ENCODE peak calls at places on chromosome 1, in four cellular contexts. One of them, this sample, is unnamed.

GRCh38 chr1:214658785-214659184 is 55.8 kb downstream of the CENPF start:
- DNase-seq in small intestine: peak; percentile 6
- DNase-seq in Peyer's patch: no peak
- DNase-seq in adrenal gland: peak; percentile 41
- DNase-seq in this sample: no peak

GRCh38 chr1:46008585-46008984 is 123.8 kb downstream of the PIK3R3 start:
- DNase-seq in adrenal gland: no peak
- DNase-seq in small intestine: peak; percentile 25
- DNase-seq in Peyer's patch: no peak
- DNase-seq in this sample: no peak

GRCh38 chr1:171300401-171300800 is 13.6 kb upstream of the FMO4 start:
- DNase-seq in small intestine: no peak
- DNase-seq in Peyer's patch: no peak
- DNase-seq in adrenal gland: no peak
- DNase-seq in this sample: no peak

GRCh38 chr1:91152331-91152730 is 130.5 kb upstream of the ZNF644 start:
- DNase-seq in small intestine: no peak
- DNase-seq in Peyer's patch: no peak
- DNase-seq in adrenal gland: no peak
- DNase-seq in this sample: no peak

GRCh38 chr1:3192825-3193224 is 123.8 kb downstream of the PRDM16 start:
- DNase-seq in adrenal gland: peak; percentile 80
- DNase-seq in small intestine: peak; percentile 85
- DNase-seq in Peyer's patch: peak; percentile 60
- DNase-seq in this sample: no peak

GRCh38 chr1:91856996-91857395 is 29.0 kb downstream of the TGFBR3 start:
- DNase-seq in Peyer's patch: no peak
- DNase-seq in small intestine: no peak
- DNase-seq in adrenal gland: no peak
- DNase-seq in this sample: no peak

GRCh38 chr1:243819438-243819839 is 30.6 kb downstream of the AKT3 start:
- DNase-seq in Peyer's patch: no peak
- DNase-seq in adrenal gland: no peak
- DNase-seq in small intestine: no peak
- DNase-seq in this sample: no peak

GRCh38 chr1:55192093-55192492 is 23.1 kb downstream of the USP24 start:
- DNase-seq in adrenal gland: no peak
- DNase-seq in Peyer's patch: no peak
- DNase-seq in small intestine: no peak
- DNase-seq in this sample: no peak

GRCh38 chr1:58515794-58516401 is 30.6 kb downstream of the OMA1 start:
- DNase-seq in adrenal gland: peak; percentile 47
- DNase-seq in Peyer's patch: no peak
- DNase-seq in small intestine: peak; percentile 61
- DNase-seq in this sample: peak; percentile 43

GRCh38 chr1:87452648-87453047 is 124.0 kb downstream of the LMO4 start:
- DNase-seq in Peyer's patch: no peak
- DNase-seq in small intestine: no peak
- DNase-seq in adrenal gland: no peak
- DNase-seq in this sample: no peak

GRCh38 chr1:247088967-247089366 is 10.4 kb upstream of the ZNF670 start:
- DNase-seq in small intestine: no peak
- DNase-seq in Peyer's patch: no peak
- DNase-seq in adrenal gland: no peak
- DNase-seq in this sample: no peak

GRCh38 chr1:238517710-238518109 is 627.0 kb upstream of the ZP4 start:
- DNase-seq in Peyer's patch: no peak
- DNase-seq in small intestine: no peak
- DNase-seq in adrenal gland: no peak
- DNase-seq in this sample: no peak

GRCh38 chr1:225299624-225300023 is 128.2 kb downstream of the LBR start:
- DNase-seq in Peyer's patch: no peak
- DNase-seq in adrenal gland: no peak
- DNase-seq in small intestine: no peak
- DNase-seq in this sample: no peak

GRCh38 chr1:224427346-224427745 is 7.3 kb downstream of the WDR26 start:
- DNase-seq in small intestine: no peak
- DNase-seq in Peyer's patch: no peak
- DNase-seq in adrenal gland: no peak
- DNase-seq in this sample: no peak

GRCh38 chr1:205375816-205376545 is 19.3 kb upstream of the KLHDC8A start:
- DNase-seq in Peyer's patch: no peak
- DNase-seq in small intestine: peak; percentile 44
- DNase-seq in adrenal gland: peak; percentile 65
- DNase-seq in this sample: no peak

GRCh38 chr1:160837558-160838205 is 25.0 kb downstream of the CD244 start:
- DNase-seq in Peyer's patch: peak; percentile 55
- DNase-seq in adrenal gland: no peak
- DNase-seq in small intestine: peak; percentile 68
- DNase-seq in this sample: no peak

GRCh38 chr1:186094170-186094569 is 280.9 kb downstream of the TPR start:
- DNase-seq in small intestine: no peak
- DNase-seq in adrenal gland: no peak
- DNase-seq in Peyer's patch: no peak
- DNase-seq in this sample: no peak

GRCh38 chr1:24414884-24415333 is 693 bp upstream of the NIPAL3 start:
- DNase-seq in small intestine: no peak
- DNase-seq in adrenal gland: no peak
- DNase-seq in Peyer's patch: no peak
- DNase-seq in this sample: no peak

GRCh38 chr1:1534401-1535145 is 5.9 kb downstream of the TMEM240 start:
- DNase-seq in small intestine: no peak
- DNase-seq in Peyer's patch: no peak
- DNase-seq in adrenal gland: no peak
- DNase-seq in this sample: no peak

GRCh38 chr1:55007626-55008025 is 8.9 kb downstream of the BSND start:
- DNase-seq in small intestine: no peak
- DNase-seq in Peyer's patch: peak; percentile 37
- DNase-seq in adrenal gland: no peak
- DNase-seq in this sample: no peak

GRCh38 chr1:21050031-21050430 is 126.7 kb downstream of the EIF4G3 start:
- DNase-seq in small intestine: no peak
- DNase-seq in Peyer's patch: no peak
- DNase-seq in adrenal gland: no peak
- DNase-seq in this sample: no peak

GRCh38 chr1:15531003-15531402 is 4.4 kb downstream of the DNAJC16 start:
- DNase-seq in adrenal gland: peak; percentile 15
- DNase-seq in Peyer's patch: no peak
- DNase-seq in small intestine: no peak
- DNase-seq in this sample: no peak

GRCh38 chr1:235063068-235063765 is 65.4 kb downstream of the TOMM20 start:
- DNase-seq in small intestine: no peak
- DNase-seq in Peyer's patch: peak; percentile 23
- DNase-seq in adrenal gland: no peak
- DNase-seq in this sample: no peak

GRCh38 chr1:33684346-33685122 is 179.3 kb upstream of the HMGB4 start:
- DNase-seq in small intestine: no peak
- DNase-seq in Peyer's patch: no peak
- DNase-seq in adrenal gland: no peak
- DNase-seq in this sample: no peak

GRCh38 chr1:36764796-36765195 is 269.5 kb downstream of the GRIK3 start:
- DNase-seq in Peyer's patch: no peak
- DNase-seq in adrenal gland: no peak
- DNase-seq in small intestine: no peak
- DNase-seq in this sample: no peak

GRCh38 chr1:179831225-179831624 is 46.4 kb downstream of the TOR1AIP2 start:
- DNase-seq in Peyer's patch: no peak
- DNase-seq in adrenal gland: no peak
- DNase-seq in small intestine: peak; percentile 12
- DNase-seq in this sample: peak; percentile 21

GRCh38 chr1:175635092-175635491 is 108.3 kb downstream of the TNR start:
- DNase-seq in Peyer's patch: no peak
- DNase-seq in adrenal gland: no peak
- DNase-seq in small intestine: peak; percentile 46
- DNase-seq in this sample: no peak

GRCh38 chr1:44801491-44802305 is 1.5 kb downstream of the PLK3 start:
- DNase-seq in adrenal gland: peak; percentile 38
- DNase-seq in small intestine: no peak
- DNase-seq in Peyer's patch: peak; percentile 48
- DNase-seq in this sample: no peak

GRCh38 chr1:15952317-15953258 is 23.3 kb downstream of the ZBTB17 start:
- DNase-seq in Peyer's patch: no peak
- DNase-seq in small intestine: no peak
- DNase-seq in adrenal gland: peak; percentile 64
- DNase-seq in this sample: no peak

GRCh38 chr1:63827411-63828321 is 53.8 kb downstream of the ROR1 start:
- DNase-seq in adrenal gland: no peak
- DNase-seq in Peyer's patch: no peak
- DNase-seq in small intestine: no peak
- DNase-seq in this sample: no peak

GRCh38 chr1:111161843-111162242 is 21.8 kb downstream of the CEPT1 start:
- DNase-seq in Peyer's patch: no peak
- DNase-seq in small intestine: peak; percentile 54
- DNase-seq in adrenal gland: no peak
- DNase-seq in this sample: no peak

GRCh38 chr1:28247603-28248272 is 11.6 kb upstream of the SESN2 start:
- DNase-seq in small intestine: no peak
- DNase-seq in adrenal gland: no peak
- DNase-seq in Peyer's patch: no peak
- DNase-seq in this sample: no peak

GRCh38 chr1:28246427-28246832 is 10.5 kb downstream of the ATP5IF1 start:
- DNase-seq in Peyer's patch: no peak
- DNase-seq in adrenal gland: no peak
- DNase-seq in small intestine: peak; percentile 78
- DNase-seq in this sample: no peak

GRCh38 chr1:28249879-28250295 is 9.4 kb upstream of the SESN2 start:
- DNase-seq in small intestine: no peak
- DNase-seq in Peyer's patch: no peak
- DNase-seq in adrenal gland: no peak
- DNase-seq in this sample: no peak

GRCh38 chr1:28249013-28249870 is 10.1 kb upstream of the SESN2 start:
- DNase-seq in small intestine: peak; percentile 50
- DNase-seq in Peyer's patch: no peak
- DNase-seq in adrenal gland: peak; percentile 74
- DNase-seq in this sample: peak; percentile 82

GRCh38 chr1:28248273-28249012 is 10.9 kb upstream of the SESN2 start:
- DNase-seq in adrenal gland: peak; percentile 88
- DNase-seq in Peyer's patch: peak; percentile 82
- DNase-seq in small intestine: peak; percentile 83
- DNase-seq in this sample: peak; percentile 83
- H3K4me3 ChIP-seq in adrenal gland: peak overlapping the region; percentile 27
- H3K4me3 ChIP-seq in Peyer's patch: no peak overlapping the region
- H3K4me3 ChIP-seq in small intestine: no peak overlapping the region
- H3K4me3 ChIP-seq in this sample: no peak overlapping the region

DNA sequence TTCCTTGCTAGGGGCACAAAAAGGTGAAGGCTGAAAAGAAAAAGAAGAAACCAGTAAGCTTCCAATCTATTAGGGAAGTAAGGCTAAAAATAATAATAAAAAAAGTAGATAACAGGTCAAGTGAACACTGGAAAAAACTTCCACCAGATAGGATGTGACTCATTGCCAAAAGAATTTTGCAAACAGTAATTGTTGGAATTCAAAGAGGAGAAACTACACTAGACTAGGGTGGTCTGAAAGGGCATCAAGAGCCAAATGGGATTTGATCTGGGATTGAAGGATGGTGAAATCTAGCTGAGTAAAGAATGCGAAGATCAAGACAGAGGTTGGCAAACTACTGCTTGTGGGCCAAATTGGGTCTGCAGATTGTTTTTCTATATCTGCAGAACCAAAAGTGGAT is 6.0 kb upstream of the ST6GALNAC3 start:
- DNase-seq in small intestine: no peak
- DNase-seq in adrenal gland: no peak
- DNase-seq in Peyer's patch: no peak
- DNase-seq in this sample: no peak
- H3K27ac ChIP-seq in small intestine: no peak overlapping the region
- H3K27ac ChIP-seq in adrenal gland: no peak overlapping the region
- H3K27ac ChIP-seq in Peyer's patch: no peak overlapping the region
- H3K27ac ChIP-seq in this sample: peak overlapping the region; percentile 9

DNA sequence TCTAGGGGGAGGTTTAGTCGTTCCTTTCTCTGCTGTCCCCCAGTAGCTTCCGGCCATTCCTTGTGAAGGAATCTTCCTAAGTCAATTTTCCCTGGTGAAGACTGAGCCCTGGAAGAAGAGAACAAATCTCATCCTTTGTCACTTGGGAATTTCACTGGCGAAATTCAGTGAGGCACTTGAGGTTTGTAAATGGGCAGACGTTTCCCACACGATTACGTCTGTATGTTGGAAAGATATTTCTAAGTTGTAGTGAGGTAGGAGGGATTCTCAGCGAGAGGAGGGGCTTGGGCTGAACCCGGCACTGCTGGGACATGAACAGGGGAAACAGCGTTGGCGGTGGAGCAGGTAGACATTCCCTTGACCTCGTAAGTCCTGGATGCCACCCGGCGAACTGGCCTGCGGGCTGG is 47.2 kb downstream of the GALNT2 start:
- DNase-seq in small intestine: no peak
- DNase-seq in adrenal gland: no peak
- DNase-seq in Peyer's patch: no peak
- DNase-seq in this sample: no peak
- H3K4me3 ChIP-seq in small intestine: no peak overlapping the region
- H3K4me3 ChIP-seq in adrenal gland: peak overlapping the region; percentile 8
- H3K4me3 ChIP-seq in Peyer's patch: no peak overlapping the region
- H3K4me3 ChIP-seq in this sample: no peak overlapping the region

GRCh38 chr1:93910305-93910704 is 1.1 kb upstream of the GCLM start:
- DNase-seq in adrenal gland: no peak
- DNase-seq in Peyer's patch: no peak
- DNase-seq in small intestine: no peak
- DNase-seq in this sample: no peak
- H3K27ac ChIP-seq in adrenal gland: peak overlapping the region; percentile 98
- H3K27ac ChIP-seq in Peyer's patch: peak overlapping the region; percentile 87
- H3K27ac ChIP-seq in small intestine: no peak overlapping the region
- H3K27ac ChIP-seq in this sample: no peak overlapping the region

GRCh38 chr1:114671011-114671938 is 1.4 kb upstream of the DENND2C start:
- DNase-seq in Peyer's patch: no peak
- DNase-seq in small intestine: peak; percentile 21
- DNase-seq in adrenal gland: no peak
- DNase-seq in this sample: no peak
- H3K4me3 ChIP-seq in Peyer's patch: no peak overlapping the region
- H3K4me3 ChIP-seq in small intestine: no peak overlapping the region
- H3K4me3 ChIP-seq in adrenal gland: no peak overlapping the region
- H3K4me3 ChIP-seq in this sample: no peak overlapping the region